ENCODE peak calls at places on chromosomes 7 and 10, in ten cellular contexts. One of them, this sample, is unnamed.

GRCh38 chr7:25032774-25033743 is 53.1 kb upstream of the OSBPL3 start:
- DNase-seq in IMR-90: peak; percentile 60
- DNase-seq in K562: no peak
- DNase-seq in fibroblast of lung: peak; percentile 10
- DNase-seq in neural progenitor cell: no peak
- DNase-seq in mammary epithelial cell: no peak
- DNase-seq in HCT116: no peak
- DNase-seq in A549: no peak
- DNase-seq in endothelial cell of umbilical vein: no peak
- DNase-seq in astrocyte: peak; percentile 26
- DNase-seq in this sample: peak; percentile 44

GRCh38 chr10:71765176-71765906 is 8.0 kb downstream of the VSIR start:
- DNase-seq in A549: no peak
- DNase-seq in IMR-90: peak; percentile 30
- DNase-seq in neural progenitor cell: no peak
- DNase-seq in fibroblast of lung: peak; percentile 21
- DNase-seq in endothelial cell of umbilical vein: no peak
- DNase-seq in HCT116: no peak
- DNase-seq in astrocyte: peak; percentile 47
- DNase-seq in K562: no peak
- DNase-seq in mammary epithelial cell: no peak
- DNase-seq in this sample: peak; percentile 88

GRCh38 chr7:18426564-18427226 is 68.9 kb upstream of the HDAC9 start:
- DNase-seq in fibroblast of lung: peak; percentile 22
- DNase-seq in HCT116: no peak
- DNase-seq in neural progenitor cell: no peak
- DNase-seq in K562: no peak
- DNase-seq in mammary epithelial cell: peak; percentile 69
- DNase-seq in A549: no peak
- DNase-seq in IMR-90: peak; percentile 30
- DNase-seq in astrocyte: peak; percentile 45
- DNase-seq in endothelial cell of umbilical vein: peak; percentile 95
- DNase-seq in this sample: no peak

GRCh38 chr7:47227762-47228177 is 354.1 kb downstream of the TNS3 start:
- DNase-seq in mammary epithelial cell: peak; percentile 65
- DNase-seq in A549: peak; percentile 38
- DNase-seq in HCT116: peak; percentile 39
- DNase-seq in fibroblast of lung: peak; percentile 87
- DNase-seq in astrocyte: peak; percentile 80
- DNase-seq in neural progenitor cell: no peak
- DNase-seq in endothelial cell of umbilical vein: no peak
- DNase-seq in K562: peak; percentile 57
- DNase-seq in IMR-90: peak; percentile 79
- DNase-seq in this sample: peak; percentile 88

GRCh38 chr7:135980665-135981180 is 3.6 kb upstream of the MTPN start:
- DNase-seq in neural progenitor cell: no peak
- DNase-seq in A549: no peak
- DNase-seq in K562: no peak
- DNase-seq in astrocyte: peak; percentile 80
- DNase-seq in fibroblast of lung: no peak
- DNase-seq in mammary epithelial cell: peak; percentile 54
- DNase-seq in IMR-90: peak; percentile 39
- DNase-seq in HCT116: no peak
- DNase-seq in endothelial cell of umbilical vein: peak; percentile 77
- DNase-seq in this sample: no peak

GRCh38 chr10:119536508-119536837 is 6.0 kb downstream of the RGS10 start:
- DNase-seq in mammary epithelial cell: no peak
- DNase-seq in astrocyte: no peak
- DNase-seq in HCT116: no peak
- DNase-seq in K562: no peak
- DNase-seq in IMR-90: no peak
- DNase-seq in A549: no peak
- DNase-seq in neural progenitor cell: no peak
- DNase-seq in fibroblast of lung: no peak
- DNase-seq in endothelial cell of umbilical vein: no peak
- DNase-seq in this sample: no peak

GRCh38 chr10:124008187-124008970 is 85.0 kb downstream of the CHST15 start:
- DNase-seq in neural progenitor cell: no peak
- DNase-seq in HCT116: no peak
- DNase-seq in astrocyte: no peak
- DNase-seq in IMR-90: no peak
- DNase-seq in mammary epithelial cell: no peak
- DNase-seq in K562: no peak
- DNase-seq in fibroblast of lung: no peak
- DNase-seq in endothelial cell of umbilical vein: no peak
- DNase-seq in A549: no peak
- DNase-seq in this sample: peak; percentile 63

GRCh38 chr10:125159932-125160855 is at the start of gene CTBP2:
- DNase-seq in mammary epithelial cell: no peak
- DNase-seq in neural progenitor cell: peak; percentile 85
- DNase-seq in astrocyte: no peak
- DNase-seq in K562: peak; percentile 62
- DNase-seq in endothelial cell of umbilical vein: peak; percentile 36
- DNase-seq in A549: peak; percentile 56
- DNase-seq in IMR-90: no peak
- DNase-seq in fibroblast of lung: peak; percentile 67
- DNase-seq in HCT116: peak; percentile 44
- DNase-seq in this sample: peak; percentile 96

GRCh38 chr10:26216577-26216948 is at the start of gene GAD2:
- DNase-seq in mammary epithelial cell: no peak
- DNase-seq in endothelial cell of umbilical vein: no peak
- DNase-seq in fibroblast of lung: no peak
- DNase-seq in IMR-90: no peak
- DNase-seq in HCT116: no peak
- DNase-seq in astrocyte: no peak
- DNase-seq in neural progenitor cell: peak; percentile 51
- DNase-seq in K562: no peak
- DNase-seq in A549: no peak
- DNase-seq in this sample: no peak

GRCh38 chr10:64731016-64731415 is 1209.8 kb downstream of the REEP3 start:
- DNase-seq in K562: no peak
- DNase-seq in endothelial cell of umbilical vein: no peak
- DNase-seq in neural progenitor cell: no peak
- DNase-seq in IMR-90: no peak
- DNase-seq in A549: no peak
- DNase-seq in mammary epithelial cell: no peak
- DNase-seq in HCT116: no peak
- DNase-seq in fibroblast of lung: no peak
- DNase-seq in astrocyte: no peak
- DNase-seq in this sample: no peak

GRCh38 chr7:47404005-47404404 is 177.9 kb downstream of the TNS3 start:
- DNase-seq in HCT116: no peak
- DNase-seq in A549: no peak
- DNase-seq in K562: no peak
- DNase-seq in fibroblast of lung: no peak
- DNase-seq in IMR-90: peak; percentile 53
- DNase-seq in astrocyte: peak; percentile 77
- DNase-seq in mammary epithelial cell: peak; percentile 73
- DNase-seq in neural progenitor cell: no peak
- DNase-seq in endothelial cell of umbilical vein: no peak
- DNase-seq in this sample: peak; percentile 80

GRCh38 chr7:74612015-74612829 is 45.3 kb upstream of the GTF2I start:
- DNase-seq in K562: no peak
- DNase-seq in IMR-90: no peak
- DNase-seq in astrocyte: peak; percentile 51
- DNase-seq in A549: no peak
- DNase-seq in fibroblast of lung: no peak
- DNase-seq in HCT116: no peak
- DNase-seq in endothelial cell of umbilical vein: peak; percentile 9
- DNase-seq in mammary epithelial cell: peak; percentile 86
- DNase-seq in neural progenitor cell: peak; percentile 18
- DNase-seq in this sample: no peak

GRCh38 chr10:63210611-63211196 is 77.6 kb downstream of the NRBF2 start:
- DNase-seq in mammary epithelial cell: no peak
- DNase-seq in endothelial cell of umbilical vein: peak; percentile 86
- DNase-seq in A549: no peak
- DNase-seq in neural progenitor cell: no peak
- DNase-seq in fibroblast of lung: peak; percentile 83
- DNase-seq in HCT116: no peak
- DNase-seq in IMR-90: peak; percentile 54
- DNase-seq in K562: no peak
- DNase-seq in astrocyte: no peak
- DNase-seq in this sample: no peak

GRCh38 chr10:18400911-18401260 is 250.5 kb downstream of the NSUN6 start:
- DNase-seq in endothelial cell of umbilical vein: no peak
- DNase-seq in neural progenitor cell: peak; percentile 59
- DNase-seq in astrocyte: no peak
- DNase-seq in HCT116: no peak
- DNase-seq in K562: no peak
- DNase-seq in A549: no peak
- DNase-seq in IMR-90: no peak
- DNase-seq in mammary epithelial cell: no peak
- DNase-seq in fibroblast of lung: no peak
- DNase-seq in this sample: no peak

DNA sequence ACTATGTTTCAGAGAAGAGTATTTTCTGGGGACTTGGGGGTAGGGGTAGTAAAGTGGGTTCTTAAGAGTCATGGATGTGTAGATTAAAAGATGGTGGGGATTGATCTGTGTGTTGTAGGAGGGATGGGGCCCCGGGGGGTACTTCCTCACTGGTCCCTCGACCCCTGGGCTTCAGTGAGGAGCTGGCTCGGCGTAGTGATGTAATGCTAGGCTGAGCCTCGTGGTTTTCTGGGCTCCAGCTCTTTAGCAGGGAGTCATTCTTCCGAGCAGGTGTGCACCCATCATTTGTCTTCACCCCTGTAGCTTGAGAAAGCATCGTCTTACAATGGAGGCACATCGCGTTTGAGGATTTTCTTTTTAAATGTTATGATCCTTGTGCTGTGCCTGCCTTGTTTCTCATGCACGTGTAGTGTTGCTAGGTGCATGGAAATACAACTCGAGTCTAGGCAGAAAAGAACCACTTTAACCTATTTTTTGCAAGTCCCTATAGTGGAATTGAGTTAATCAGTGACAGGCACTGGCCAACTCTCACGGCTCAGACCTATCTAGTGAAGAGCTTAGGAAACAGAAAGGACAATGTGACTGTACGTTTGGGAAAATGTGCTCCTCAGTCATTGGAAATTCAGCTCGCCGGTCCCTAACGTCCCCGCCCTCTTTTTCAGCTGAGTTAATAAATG is 106.1 kb upstream of the BTBD16 start:
- DNase-seq in neural progenitor cell: peak; percentile 32
- DNase-seq in IMR-90: no peak
- DNase-seq in astrocyte: no peak
- DNase-seq in K562: no peak
- DNase-seq in A549: no peak
- DNase-seq in HCT116: no peak
- DNase-seq in mammary epithelial cell: no peak
- DNase-seq in fibroblast of lung: no peak
- DNase-seq in endothelial cell of umbilical vein: no peak
- DNase-seq in this sample: peak; percentile 44
- H3K4me2 ChIP-seq in neural progenitor cell: peak overlapping the region; percentile 90
- H3K4me2 ChIP-seq in IMR-90: no peak overlapping the region
- H3K4me2 ChIP-seq in astrocyte: peak overlapping the region; percentile 94
- H3K4me2 ChIP-seq in K562: no peak overlapping the region
- H3K4me2 ChIP-seq in A549: no peak overlapping the region
- H3K4me2 ChIP-seq in HCT116: no peak overlapping the region
- H3K4me2 ChIP-seq in mammary epithelial cell: no peak overlapping the region
- H3K4me2 ChIP-seq in fibroblast of lung: no peak overlapping the region
- H3K4me2 ChIP-seq in endothelial cell of umbilical vein: no peak overlapping the region
- H3K4me2 ChIP-seq in this sample: no peak overlapping the region

DNA sequence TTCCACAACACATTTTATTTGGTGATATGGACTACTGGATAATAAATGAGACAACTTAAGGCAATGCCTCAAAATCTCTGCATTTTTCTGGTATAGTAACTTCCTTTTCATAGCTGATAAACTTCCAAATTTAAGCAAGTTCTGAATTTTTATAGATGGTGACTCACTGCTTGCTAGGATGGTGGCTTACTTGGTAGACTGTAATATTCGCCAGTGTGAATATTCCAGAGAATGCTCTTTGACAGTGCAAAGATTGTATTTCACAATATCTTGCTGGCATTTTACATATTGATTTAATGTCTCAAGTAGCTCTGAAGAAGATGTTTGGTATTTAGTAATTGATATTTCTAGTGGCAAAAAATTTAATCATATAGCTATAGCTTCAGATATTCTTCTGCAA is 472.4 kb downstream of the TFEC start:
- DNase-seq in HCT116: no peak
- DNase-seq in endothelial cell of umbilical vein: no peak
- DNase-seq in neural progenitor cell: no peak
- DNase-seq in fibroblast of lung: peak; percentile 61
- DNase-seq in IMR-90: peak; percentile 70
- DNase-seq in A549: no peak
- DNase-seq in mammary epithelial cell: peak; percentile 3
- DNase-seq in astrocyte: peak; percentile 58
- DNase-seq in K562: no peak
- DNase-seq in this sample: no peak
- H3K4me2 ChIP-seq in HCT116: no peak overlapping the region
- H3K4me2 ChIP-seq in endothelial cell of umbilical vein: no peak overlapping the region
- H3K4me2 ChIP-seq in neural progenitor cell: no peak overlapping the region
- H3K4me2 ChIP-seq in fibroblast of lung: no peak overlapping the region
- H3K4me2 ChIP-seq in IMR-90: no peak overlapping the region
- H3K4me2 ChIP-seq in A549: no peak overlapping the region
- H3K4me2 ChIP-seq in mammary epithelial cell: no peak overlapping the region
- H3K4me2 ChIP-seq in astrocyte: no peak overlapping the region
- H3K4me2 ChIP-seq in K562: no peak overlapping the region
- H3K4me2 ChIP-seq in this sample: no peak overlapping the region

GRCh38 chr7:3309140-3309539 is 8.1 kb downstream of the SDK1 start:
- DNase-seq in mammary epithelial cell: peak; percentile 64
- DNase-seq in K562: no peak
- DNase-seq in A549: no peak
- DNase-seq in IMR-90: peak; percentile 22
- DNase-seq in endothelial cell of umbilical vein: no peak
- DNase-seq in neural progenitor cell: no peak
- DNase-seq in astrocyte: no peak
- DNase-seq in fibroblast of lung: peak; percentile 59
- DNase-seq in HCT116: no peak
- DNase-seq in this sample: no peak
- H3K4me2 ChIP-seq in mammary epithelial cell: no peak overlapping the region
- H3K4me2 ChIP-seq in K562: no peak overlapping the region
- H3K4me2 ChIP-seq in A549: no peak overlapping the region
- H3K4me2 ChIP-seq in IMR-90: no peak overlapping the region
- H3K4me2 ChIP-seq in endothelial cell of umbilical vein: no peak overlapping the region
- H3K4me2 ChIP-seq in neural progenitor cell: no peak overlapping the region
- H3K4me2 ChIP-seq in astrocyte: no peak overlapping the region
- H3K4me2 ChIP-seq in fibroblast of lung: no peak overlapping the region
- H3K4me2 ChIP-seq in HCT116: no peak overlapping the region
- H3K4me2 ChIP-seq in this sample: no peak overlapping the region

DNA sequence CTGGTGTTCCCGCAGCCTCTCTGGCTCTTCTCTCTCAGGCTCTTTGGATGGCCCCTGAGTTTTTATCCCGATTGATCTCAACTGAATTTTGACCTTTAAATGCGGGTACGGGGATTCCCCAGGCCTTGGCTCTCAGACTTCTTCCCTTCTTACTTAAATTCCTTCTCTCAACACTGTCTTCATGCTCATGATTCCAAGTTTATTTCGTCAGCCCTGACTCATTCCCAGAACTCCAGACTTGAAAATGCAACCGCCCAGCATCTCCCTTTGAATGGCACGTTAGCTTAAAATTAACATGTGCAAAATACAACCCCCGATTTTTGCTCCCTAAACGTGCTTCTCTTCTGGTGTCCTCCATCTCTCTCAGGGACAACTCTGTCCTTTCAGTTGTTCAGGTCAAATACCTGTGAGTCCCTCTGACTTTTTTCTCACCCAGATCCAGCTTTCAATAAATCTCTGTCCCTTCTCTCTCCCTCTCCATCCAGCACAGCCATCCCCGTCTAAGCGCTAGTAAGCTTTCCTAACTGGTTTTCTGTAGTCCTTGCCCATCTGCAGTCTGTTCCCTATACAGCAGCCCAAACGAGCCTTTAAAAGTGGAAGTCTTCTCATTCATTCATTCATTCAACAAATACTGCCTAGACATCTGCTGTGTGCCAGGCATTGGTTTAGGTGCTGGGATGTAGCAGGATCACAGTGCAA is 7.1 kb downstream of the HECW1 start:
- DNase-seq in endothelial cell of umbilical vein: no peak
- DNase-seq in K562: no peak
- DNase-seq in astrocyte: peak; percentile 88
- DNase-seq in fibroblast of lung: peak; percentile 87
- DNase-seq in HCT116: no peak
- DNase-seq in IMR-90: peak; percentile 90
- DNase-seq in mammary epithelial cell: no peak
- DNase-seq in neural progenitor cell: no peak
- DNase-seq in A549: no peak
- DNase-seq in this sample: peak; percentile 83
- H3K4me2 ChIP-seq in endothelial cell of umbilical vein: no peak overlapping the region
- H3K4me2 ChIP-seq in K562: no peak overlapping the region
- H3K4me2 ChIP-seq in astrocyte: peak overlapping the region; percentile 68
- H3K4me2 ChIP-seq in fibroblast of lung: peak overlapping the region; percentile 7
- H3K4me2 ChIP-seq in HCT116: no peak overlapping the region
- H3K4me2 ChIP-seq in IMR-90: peak overlapping the region; percentile 65
- H3K4me2 ChIP-seq in mammary epithelial cell: no peak overlapping the region
- H3K4me2 ChIP-seq in neural progenitor cell: no peak overlapping the region
- H3K4me2 ChIP-seq in A549: peak overlapping the region; percentile 24
- H3K4me2 ChIP-seq in this sample: peak overlapping the region; percentile 50

This sample was measured in osteoblast.